ENCODE peak calls at places on chromosomes 7 and 10, in seven cellular contexts. N is AG08396; I is GM23338; R is foreskin keratinocyte; V is CD4-positive, CD25-positive, alpha-beta regulatory T cell; E is effector CD8-positive, alpha-beta T cell; B is endodermal cell. C is an unnamed sample.

GRCh38 chr7:27254625-27255024 is 12.0 kb downstream of the EVX1 start:
- DNase-seq in N (no peak), I (no peak), R (no peak), V (no peak), E (no peak), B (no peak), C (no peak)

GRCh38 chr7:104231054-104232046 is 23.5 kb upstream of the ORC5 start:
- DNase-seq in N (peak), I (peak), R (peak), V (peak), E (peak), B (peak), C (peak)

GRCh38 chr10:48708144-48708543 is 23.5 kb downstream of the WDFY4 start:
- DNase-seq in N (peak), I (no peak), R (no peak), V (no peak), E (no peak), B (no peak), C (no peak)

GRCh38 chr10:122140477-122140902 is 130.6 kb upstream of the BTBD16 start:
- DNase-seq in N (no peak), I (no peak), R (peak), V (no peak), E (no peak), B (peak), C (no peak)

GRCh38 chr10:112797908-112798307 is 152.1 kb upstream of the TCF7L2 start:
- DNase-seq in N (no peak), I (no peak), R (no peak), V (no peak), E (no peak), B (peak), C (no peak)

GRCh38 chr10:14873090-14873760 is 5.4 kb upstream of the SUV39H2 start:
- DNase-seq in N (peak), I (no peak), R (peak), V (peak), E (no peak), B (no peak), C (no peak)

GRCh38 chr7:22849158-22849557 is 26.5 kb upstream of the TOMM7 start:
- DNase-seq in N (no peak), I (no peak), R (no peak), V (no peak), E (no peak), B (peak), C (no peak)

GRCh38 chr7:154853727-154854095 is 149.2 kb downstream of the PAXIP1 start:
- DNase-seq in N (no peak), I (no peak), R (no peak), V (no peak), E (no peak), B (no peak), C (no peak)

GRCh38 chr7:111998326-111998725 is 207.9 kb downstream of the DOCK4 start:
- DNase-seq in N (no peak), I (no peak), R (no peak), V (no peak), E (no peak), B (no peak), C (no peak)

GRCh38 chr7:29488977-29489376 is 74.7 kb upstream of the PRR15 start:
- DNase-seq in N (no peak), I (no peak), R (peak), V (no peak), E (no peak), B (no peak), C (no peak)

GRCh38 chr7:143444063-143444782 is 970 bp downstream of the TAS2R60 start:
- DNase-seq in N (no peak), I (no peak), R (no peak), V (no peak), E (no peak), B (no peak), C (no peak)

GRCh38 chr10:79289801-79290200 is 57.5 kb upstream of the PPIF start:
- DNase-seq in N (no peak), I (no peak), R (no peak), V (no peak), E (no peak), B (no peak), C (no peak)

GRCh38 chr10:9825491-9826018 is 1192.1 kb upstream of the CELF2 start:
- DNase-seq in N (no peak), I (peak), R (peak), V (no peak), E (no peak), B (peak), C (no peak)

GRCh38 chr7:100694196-100694745 is at the start of gene GIGYF1:
- DNase-seq in N (peak), I (peak), R (no peak), V (peak), E (peak), B (peak), C (peak)

GRCh38 chr7:158956805-158957506 is 100.6 kb downstream of the DYNC2I1 start:
- DNase-seq in N (no peak), I (no peak), R (no peak), V (no peak), E (no peak), B (no peak), C (no peak)

GRCh38 chr10:47169631-47170030 is 130.4 kb upstream of the GDF10 start:
- DNase-seq in N (no peak), I (no peak), R (no peak), V (no peak), E (no peak), B (peak), C (no peak)